ENCODE peak calls at places on chromosomes 4 and X, in six cellular contexts. K is NCI-H2171 treated with DMSO at 0.1 percent for 48 hours, F is omental fat pad, P is GM03348, V is choroid plexus epithelial cell, M is psoas muscle. N is an unnamed sample.

GRCh38 chr4:138341739-138342415 is 99.7 kb upstream of the SLC7A11 start:
- DNase-seq in K (no peak), F (no peak), P (no peak), V (no peak), M (no peak), N (no peak)

GRCh38 chr4:152115794-152116193 is 355.0 kb upstream of the GATB start:
- DNase-seq in K (no peak), F (no peak), P (no peak), V (no peak), M (no peak), N (no peak)

GRCh38 chr4:104494822-104495559 is at the start of gene CXXC4:
- DNase-seq in K (peak), F (no peak), P (peak), V (peak), M (peak), N (no peak)

GRCh38 chr4:8849266-8850073 is 22.2 kb downstream of the HMX1 start:
- DNase-seq in K (no peak), F (peak), P (no peak), V (no peak), M (no peak), N (no peak)

GRCh38 chr4:102562995-102563394 is 61.8 kb downstream of the NFKB1 start:
- DNase-seq in K (no peak), F (no peak), P (peak), V (peak), M (no peak), N (no peak)

GRCh38 chrX:155028749-155029360 is 2.2 kb downstream of the FUNDC2 start:
- DNase-seq in K (no peak), F (no peak), P (peak), V (peak), M (no peak), N (no peak)

GRCh38 chr4:140005699-140006098 is 148.3 kb downstream of the MAML3 start:
- DNase-seq in K (peak), F (no peak), P (no peak), V (no peak), M (no peak), N (no peak)

GRCh38 chr4:185640809-185641675 is 105.7 kb upstream of the PDLIM3 start:
- DNase-seq in K (peak), F (no peak), P (peak), V (peak), M (no peak), N (peak)

GRCh38 chr4:21192367-21192766 is 492.1 kb downstream of the PACRGL start:
- DNase-seq in K (no peak), F (no peak), P (no peak), V (no peak), M (no peak), N (no peak)

GRCh38 chr4:161937596-161937995 is 226.2 kb downstream of the FSTL5 start:
- DNase-seq in K (no peak), F (no peak), P (no peak), V (peak), M (no peak), N (no peak)

GRCh38 chr4:90603540-90603939 is 476.3 kb downstream of the CCSER1 start:
- DNase-seq in K (no peak), F (no peak), P (no peak), V (no peak), M (no peak), N (no peak)

GRCh38 chrX:14027511-14028019 is 2.1 kb downstream of the GEMIN8 start:
- DNase-seq in K (no peak), F (no peak), P (no peak), V (peak), M (no peak), N (no peak)

GRCh38 chr4:42417491-42417890 is 20.2 kb downstream of the SHISA3 start:
- DNase-seq in K (no peak), F (no peak), P (no peak), V (no peak), M (no peak), N (no peak)

GRCh38 chrX:110450050-110450449 is 91.4 kb downstream of the RTL9 start:
- DNase-seq in K (peak), F (peak), P (peak), V (peak), M (peak), N (peak)

GRCh38 chr4:77163636-77164035 is 6.6 kb downstream of the CCNG2 start:
- DNase-seq in K (no peak), F (no peak), P (no peak), V (no peak), M (no peak), N (no peak)

GRCh38 chrX:78123190-78123589 is 16.3 kb downstream of the TAF9B start:
- DNase-seq in K (no peak), F (no peak), P (peak), V (peak), M (no peak), N (no peak)

N was measured in AG04449.